ENCODE peak calls at places on chromosome 10, in four cellular contexts. F is GM10248, Z is nephron progenitor cell, P is colonic mucosa. K is an unnamed sample.

GRCh38 chr10:50325449-50326188 is 74.3 kb upstream of the ASAH2 start:
- DNase-seq in F (peak; percentile 42), Z (no peak), P (no peak), K (peak; percentile 52)

GRCh38 chr10:127174866-127175265 is 21.5 kb downstream of the INSYN2A start:
- DNase-seq in F (no peak), Z (no peak), P (no peak), K (no peak)

GRCh38 chr10:60531006-60531405 is 141.3 kb upstream of the ANK3 start:
- DNase-seq in F (no peak), Z (no peak), P (no peak), K (no peak)

GRCh38 chr10:110279062-110279986 is 25.4 kb downstream of the SMNDC1 start:
- DNase-seq in F (peak; percentile 41), Z (peak; percentile 20), P (peak; percentile 65), K (peak; percentile 32)

GRCh38 chr10:31034041-31034918 is 2.6 kb upstream of the ZNF438 start:
- DNase-seq in F (no peak), Z (no peak), P (no peak), K (no peak)

GRCh38 chr10:38010150-38010903 is at the start of gene ZNF33A:
- DNase-seq in F (peak; percentile 86), Z (peak; percentile 75), P (peak; percentile 94), K (peak; percentile 86)

GRCh38 chr10:921471-922414 is 9.8 kb downstream of the LARP4B start:
- DNase-seq in F (no peak), Z (no peak), P (no peak), K (no peak)

GRCh38 chr10:128263891-128264688 is 137.9 kb upstream of the MKI67 start:
- DNase-seq in F (peak; percentile 38), Z (peak; percentile 81), P (peak; percentile 60), K (peak; percentile 54)

GRCh38 chr10:46547331-46547880 is 9.1 kb downstream of the GPRIN2 start:
- DNase-seq in F (no peak), Z (peak; percentile 0), P (peak; percentile 21), K (no peak)

GRCh38 chr10:4082851-4083250 is 297.8 kb upstream of the KLF6 start:
- DNase-seq in F (no peak), Z (no peak), P (no peak), K (no peak)

DNA sequence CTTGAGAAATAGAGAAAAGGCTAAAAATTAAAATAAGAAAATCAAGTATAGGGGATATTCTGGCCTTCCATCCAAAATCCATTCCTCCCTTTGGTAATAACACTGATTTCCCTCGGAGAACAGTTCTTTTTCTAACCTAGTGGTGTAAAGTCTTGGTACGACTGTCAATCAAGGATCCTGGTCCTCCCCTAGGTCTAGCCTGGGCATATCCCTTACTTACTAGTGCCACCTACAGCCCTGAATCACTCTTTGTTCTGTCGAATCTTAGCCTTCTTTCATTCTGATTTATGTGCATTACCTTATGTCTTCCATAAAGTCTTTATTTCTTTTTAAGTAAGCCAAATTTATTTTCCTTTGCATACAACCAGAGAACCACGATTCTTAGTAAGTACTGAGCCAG is 298.7 kb upstream of the LRRTM3 start:
- DNase-seq in F (no peak), Z (no peak), P (no peak), K (no peak)
- TF ChIP-seq CTCF in F (no peak), Z (no peak), P (no peak), K (no peak)

DNA sequence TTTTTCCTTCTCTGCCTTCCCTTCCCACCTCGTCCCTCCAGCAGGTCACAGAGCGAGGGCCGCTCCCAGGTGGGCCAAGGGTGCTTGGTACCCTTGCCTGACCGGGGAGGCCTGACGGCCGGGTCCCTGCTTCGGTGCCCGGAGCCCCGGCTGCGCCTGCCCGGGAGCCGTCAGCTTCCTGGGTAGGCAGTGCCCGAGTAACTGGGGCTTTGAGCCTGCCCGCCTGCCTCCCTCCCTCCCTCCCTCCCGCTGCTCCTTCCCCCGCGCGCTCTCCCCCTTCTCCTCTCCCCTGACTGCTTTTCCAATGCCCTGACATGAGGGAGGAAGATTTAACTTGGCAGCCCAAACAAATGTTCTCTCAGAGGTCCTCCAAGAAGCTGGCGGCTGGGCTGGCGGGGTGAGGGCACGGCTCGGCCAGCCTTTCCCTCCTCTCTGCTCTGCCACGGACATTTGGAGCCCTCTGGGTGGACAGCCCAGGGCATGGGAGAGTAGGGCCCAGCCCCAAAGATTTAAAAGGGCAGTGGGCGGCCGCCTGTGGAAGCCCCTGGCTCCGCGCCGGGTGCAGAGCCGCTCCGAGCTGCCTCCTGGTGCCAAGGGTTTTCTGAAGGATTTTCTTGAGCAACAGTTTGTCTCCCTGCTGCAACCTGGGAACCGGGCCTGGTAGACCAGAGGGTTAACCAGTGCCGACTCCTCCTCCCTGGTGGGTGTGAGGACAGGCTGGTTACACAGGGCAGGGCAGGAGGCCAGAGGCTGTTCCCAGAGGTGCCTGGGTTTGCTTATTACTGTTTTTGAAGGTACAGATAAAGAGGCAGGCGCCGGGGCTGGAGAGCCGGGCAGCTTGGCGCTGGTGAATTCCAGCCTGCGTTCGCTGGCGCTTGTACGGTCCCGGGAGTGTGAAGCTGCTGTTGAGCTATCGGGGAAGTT is 2.1 kb downstream of the ZMIZ1 start:
- DNase-seq in F (no peak), Z (peak; percentile 51), P (peak; percentile 95), K (no peak)
- TF ChIP-seq CTCF in F (no peak), Z (no peak), P (no peak), K (no peak)

DNA sequence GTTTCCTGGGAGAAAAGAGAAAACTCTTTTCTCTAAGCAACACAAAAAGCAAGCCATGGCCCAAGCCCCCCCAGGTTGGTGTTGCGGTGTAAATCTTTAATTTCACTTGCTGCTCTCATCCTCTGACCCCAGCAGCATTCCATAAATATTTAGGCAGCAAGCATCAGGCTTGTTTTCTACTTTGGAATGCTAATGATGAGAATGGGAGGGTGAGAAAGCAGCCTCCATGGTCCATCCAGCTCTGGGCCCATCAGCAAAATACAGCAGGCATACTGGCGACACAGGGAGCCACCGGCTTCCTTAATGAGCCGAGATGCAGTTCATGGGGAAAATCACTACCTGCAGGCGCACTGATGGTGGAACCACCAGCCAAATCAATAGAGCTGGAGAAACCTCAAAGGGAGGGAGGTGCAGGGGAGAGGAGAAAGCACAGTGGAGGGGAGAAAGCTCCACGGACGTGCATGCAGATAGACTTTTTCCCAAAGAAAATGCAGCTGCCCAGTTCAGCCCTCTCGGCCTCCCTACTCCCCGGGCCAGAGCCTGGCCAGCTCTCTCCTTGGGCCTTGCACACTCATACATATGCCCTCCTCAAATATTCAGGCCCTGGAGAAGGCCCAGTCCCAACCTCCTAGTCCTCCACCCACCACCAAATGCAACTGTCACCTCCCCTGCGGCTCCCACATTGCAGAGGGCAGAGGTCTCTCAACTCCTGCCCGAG is 131.9 kb downstream of the GRID1 start:
- DNase-seq in F (no peak), Z (no peak), P (no peak), K (no peak)
- TF ChIP-seq CTCF in F (no peak), Z (no peak), P (no peak), K (no peak)

DNA sequence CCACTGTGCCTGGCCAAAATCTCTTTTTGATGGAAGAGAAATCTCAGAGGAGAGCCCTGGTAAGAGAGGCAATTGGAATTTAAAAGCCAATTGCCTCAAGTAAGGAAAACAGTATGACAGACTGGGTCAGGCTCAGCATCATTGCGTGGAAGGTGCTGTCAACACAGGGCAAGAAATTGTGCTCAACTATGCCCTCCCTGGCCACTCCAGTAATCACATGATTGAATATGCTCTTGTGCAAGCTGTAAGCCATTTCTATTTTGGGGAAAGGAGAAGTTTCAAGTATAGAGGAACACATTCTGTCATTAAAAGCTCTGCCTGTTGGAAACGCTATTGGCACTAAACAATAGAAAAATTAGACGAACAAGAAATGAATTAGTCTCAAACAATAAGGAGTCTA is 1127.7 kb downstream of the REEP3 start:
- DNase-seq in F (no peak), Z (no peak), P (peak; percentile 17), K (peak; percentile 1)
- TF ChIP-seq CTCF in F (no peak), Z (no peak), P (no peak), K (no peak)

GRCh38 chr10:21534611-21535493 is 820 bp downstream of the MLLT10 start:
- DNase-seq in F (peak; percentile 54), Z (peak; percentile 77), P (peak; percentile 74), K (peak; percentile 73)
- TF ChIP-seq CTCF in F (no peak), Z (no peak), P (no peak), K (no peak)

GRCh38 chr10:106185991-106186390 is 978.5 kb downstream of the SORCS1 start:
- DNase-seq in F (no peak), Z (no peak), P (no peak), K (no peak)

DNA sequence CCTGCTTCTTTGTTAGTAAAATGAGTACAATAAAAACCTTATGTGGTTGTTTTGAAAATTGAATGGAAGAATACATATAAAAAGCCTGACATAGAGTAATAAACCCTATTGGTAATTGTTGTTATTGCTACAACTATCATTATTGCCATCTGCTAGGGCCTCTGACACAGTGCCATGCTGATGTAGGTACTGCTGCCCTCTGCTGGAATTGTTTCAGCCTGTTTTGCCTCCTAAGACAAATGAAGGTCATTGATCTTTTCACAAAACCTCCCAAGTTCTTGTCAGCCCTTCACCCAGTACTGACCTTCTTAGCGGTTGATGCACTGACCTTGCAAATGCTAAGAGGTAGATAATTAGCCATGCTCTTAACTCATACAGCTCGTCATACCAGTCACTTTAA is 975.3 kb downstream of the SORCS1 start:
- DNase-seq in F (peak; percentile 10), Z (peak; percentile 40), P (no peak), K (peak; percentile 8)
- TF ChIP-seq CTCF in F (peak; percentile 39), Z (peak; percentile 66), P (peak; percentile 16), K (peak; percentile 24)

K was measured in GM20000.